ENCODE peak calls at places on chromosomes 4 and X, in four cellular contexts. One of them, this sample, is unnamed.

GRCh38 chr4:154073107-154073817 is 284.4 kb upstream of the SFRP2 start:
- DNase-seq in HepG2: no peak
- DNase-seq in SK-N-SH: no peak
- DNase-seq in K562: no peak
- DNase-seq in this sample: no peak

GRCh38 chr4:27189683-27190082 is 329.0 kb downstream of the STIM2 start:
- DNase-seq in SK-N-SH: no peak
- DNase-seq in K562: no peak
- DNase-seq in HepG2: no peak
- DNase-seq in this sample: no peak

GRCh38 chr4:26863512-26863911 is 2.9 kb downstream of the STIM2 start:
- DNase-seq in HepG2: no peak
- DNase-seq in SK-N-SH: no peak
- DNase-seq in K562: no peak
- DNase-seq in this sample: no peak

GRCh38 chrX:117990438-117990837 is 126.2 kb downstream of the KLHL13 start:
- DNase-seq in SK-N-SH: no peak
- DNase-seq in K562: no peak
- DNase-seq in HepG2: no peak
- DNase-seq in this sample: peak

GRCh38 chrX:135528756-135529155 is 8.3 kb downstream of the INTS6L start:
- DNase-seq in SK-N-SH: no peak
- DNase-seq in HepG2: no peak
- DNase-seq in K562: no peak
- DNase-seq in this sample: no peak

GRCh38 chrX:74351760-74352159 is 47.8 kb downstream of the ZCCHC13 start:
- DNase-seq in K562: no peak
- DNase-seq in HepG2: no peak
- DNase-seq in SK-N-SH: no peak
- DNase-seq in this sample: peak

GRCh38 chr4:48261288-48261687 is 8.3 kb downstream of the TEC start:
- DNase-seq in SK-N-SH: no peak
- DNase-seq in HepG2: no peak
- DNase-seq in K562: no peak
- DNase-seq in this sample: peak

GRCh38 chrX:154991039-154991438 is 31.5 kb downstream of the F8 start:
- DNase-seq in HepG2: no peak
- DNase-seq in K562: no peak
- DNase-seq in SK-N-SH: no peak
- DNase-seq in this sample: no peak

GRCh38 chr4:184598753-184599491 is 50.3 kb downstream of the CASP3 start:
- DNase-seq in SK-N-SH: no peak
- DNase-seq in K562: no peak
- DNase-seq in HepG2: no peak
- DNase-seq in this sample: no peak

GRCh38 chr4:106803107-106803506 is 233.0 kb downstream of the DKK2 start:
- DNase-seq in HepG2: no peak
- DNase-seq in K562: no peak
- DNase-seq in SK-N-SH: no peak
- DNase-seq in this sample: no peak

GRCh38 chr4:30948653-30949052 is 228.5 kb downstream of the PCDH7 start:
- DNase-seq in SK-N-SH: no peak
- DNase-seq in K562: no peak
- DNase-seq in HepG2: no peak
- DNase-seq in this sample: peak

DNA sequence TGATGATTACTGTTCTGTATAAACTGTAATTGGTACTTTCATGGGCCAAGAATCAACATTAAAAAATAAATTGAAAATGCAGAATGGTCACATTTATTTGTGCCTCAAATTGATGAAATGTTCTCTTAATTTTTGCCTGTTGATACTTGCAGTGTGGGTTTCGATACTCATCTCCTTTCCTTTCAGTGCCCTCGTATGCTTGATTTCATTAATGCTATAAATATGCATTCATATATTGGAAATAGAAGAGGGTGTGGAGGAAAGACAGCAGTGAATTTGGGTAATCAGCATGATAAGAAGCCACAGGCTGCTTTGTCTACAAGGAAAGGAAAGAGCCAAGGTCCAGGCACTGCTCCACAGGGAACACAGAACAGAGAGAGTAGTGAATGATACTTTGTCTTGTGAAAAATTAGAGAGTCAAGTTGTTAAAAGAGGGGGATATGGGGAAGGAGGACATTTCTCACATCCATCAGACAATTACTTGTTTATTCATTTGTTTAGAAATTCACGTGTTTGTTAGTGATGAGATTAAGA is 1.0 kb upstream of the DDX60 start:
- DNase-seq in SK-N-SH: no peak
- DNase-seq in K562: no peak
- DNase-seq in HepG2: no peak
- DNase-seq in this sample: no peak
- H3K4me3 ChIP-seq in SK-N-SH: no peak
- H3K4me3 ChIP-seq in K562: no peak
- H3K4me3 ChIP-seq in HepG2: no peak
- H3K4me3 ChIP-seq in this sample: no peak

GRCh38 chr4:151169223-151169622 is 69.8 kb downstream of the RPS3A start:
- DNase-seq in HepG2: no peak
- DNase-seq in K562: no peak
- DNase-seq in SK-N-SH: peak
- DNase-seq in this sample: peak
- TF ChIP-seq MXI1 in HepG2: no peak
- TF ChIP-seq MXI1 in K562: no peak
- TF ChIP-seq MXI1 in SK-N-SH: peak
- TF ChIP-seq MXI1 in this sample: peak

GRCh38 chrX:151984328-151984727 is 9.9 kb upstream of the GABRE start:
- DNase-seq in K562: no peak
- DNase-seq in HepG2: peak
- DNase-seq in SK-N-SH: no peak
- DNase-seq in this sample: peak
- H3K9ac ChIP-seq in K562: no peak
- H3K9ac ChIP-seq in HepG2: no peak
- H3K9ac ChIP-seq in SK-N-SH: peak
- H3K9ac ChIP-seq in this sample: no peak

DNA sequence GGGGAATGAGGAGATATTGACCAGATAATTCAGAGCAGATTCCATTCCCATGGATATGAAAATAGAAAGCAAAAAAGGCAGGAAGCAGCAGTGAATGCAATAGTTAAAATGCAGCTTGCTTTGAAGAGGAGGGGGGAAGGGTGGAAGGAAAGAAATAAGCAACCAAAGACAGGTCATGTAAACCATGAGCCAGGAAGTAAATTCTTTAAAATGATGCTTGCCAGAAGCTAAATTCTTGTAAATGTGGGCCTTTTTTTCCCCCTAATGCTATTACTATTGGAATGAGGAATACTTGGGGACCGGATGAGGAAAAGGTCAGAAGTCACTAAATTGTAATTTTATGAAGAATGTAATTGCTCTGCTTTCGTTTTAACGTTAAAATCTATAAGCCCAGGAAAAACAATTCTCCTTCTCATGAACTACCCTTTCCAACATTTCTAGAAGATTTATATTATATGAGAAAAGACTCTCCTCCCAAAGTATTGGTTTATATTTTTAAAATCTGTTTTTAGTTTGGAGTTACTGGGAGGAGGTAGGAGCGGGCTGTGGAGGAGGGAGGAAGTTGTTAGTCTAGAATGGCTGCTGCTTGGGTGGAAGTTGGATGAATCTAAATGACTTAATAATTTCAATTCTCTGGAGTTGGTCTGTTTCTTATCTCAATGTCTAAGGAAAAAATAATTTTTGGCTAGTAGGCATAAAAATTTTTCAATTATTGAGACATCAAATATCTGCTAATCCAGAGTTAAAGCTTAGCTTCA is 77.6 kb upstream of the PCDH18 start:
- DNase-seq in SK-N-SH: no peak
- DNase-seq in K562: no peak
- DNase-seq in HepG2: no peak
- DNase-seq in this sample: peak
- H3K4me3 ChIP-seq in SK-N-SH: peak
- H3K4me3 ChIP-seq in K562: no peak
- H3K4me3 ChIP-seq in HepG2: no peak
- H3K4me3 ChIP-seq in this sample: no peak

GRCh38 chrX:47643926-47644325 is 6.4 kb downstream of the ELK1 start:
- DNase-seq in SK-N-SH: no peak
- DNase-seq in K562: no peak
- DNase-seq in HepG2: no peak
- DNase-seq in this sample: peak

GRCh38 chrX:47646636-47647035 is 3.7 kb downstream of the ELK1 start:
- DNase-seq in K562: no peak
- DNase-seq in SK-N-SH: no peak
- DNase-seq in HepG2: no peak
- DNase-seq in this sample: no peak

GRCh38 chrX:47645530-47645929 is 4.8 kb downstream of the ELK1 start:
- DNase-seq in SK-N-SH: no peak
- DNase-seq in K562: no peak
- DNase-seq in HepG2: no peak
- DNase-seq in this sample: no peak

GRCh38 chrX:47648376-47648775 is 2.0 kb downstream of the ELK1 start:
- DNase-seq in SK-N-SH: no peak
- DNase-seq in K562: no peak
- DNase-seq in HepG2: no peak
- DNase-seq in this sample: peak

DNA sequence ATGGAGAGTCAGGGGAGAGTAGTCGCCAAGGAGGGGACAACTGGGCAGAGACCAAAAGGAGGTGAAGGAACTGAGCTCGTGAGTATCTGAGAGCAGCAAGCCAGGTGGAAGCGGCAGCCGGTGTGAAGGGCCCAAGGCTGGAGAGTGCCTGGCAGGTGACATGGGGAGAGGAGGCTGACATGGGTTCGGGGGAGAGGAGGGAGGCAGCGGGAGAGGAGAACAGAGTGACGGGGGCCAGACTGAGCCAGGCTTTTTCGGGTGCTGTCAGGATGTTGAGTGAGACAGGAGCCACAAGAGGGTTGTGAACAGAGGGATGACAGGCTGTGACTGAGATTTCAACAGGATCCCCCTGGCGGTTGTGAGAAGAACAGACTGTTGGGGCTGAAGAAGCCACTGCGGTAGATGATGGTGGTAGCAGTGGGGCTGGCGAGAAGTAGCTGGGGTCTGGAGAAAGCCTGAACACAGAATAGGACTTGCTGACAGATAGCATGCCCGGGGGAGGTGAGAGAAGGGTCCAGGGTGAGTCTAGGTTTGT is 5.7 kb downstream of the ELK1 start:
- DNase-seq in HepG2: no peak
- DNase-seq in K562: no peak
- DNase-seq in SK-N-SH: peak
- DNase-seq in this sample: peak
- TF ChIP-seq MXI1 in HepG2: no peak
- TF ChIP-seq MXI1 in K562: no peak
- TF ChIP-seq MXI1 in SK-N-SH: no peak
- TF ChIP-seq MXI1 in this sample: no peak